ENCODE peak calls at places on chromosomes 6 and 20, in five cellular contexts. K, T, G, Y and S are unnamed samples.

GRCh38 chr6:125097186-125097585 is 56.4 kb upstream of the TPD52L1 start:
- DNase-seq in Y (no peak), K (no peak), T (no peak), G (no peak), S (no peak)

GRCh38 chr6:2716926-2717700 is 33.6 kb downstream of the MYLK4 start:
- DNase-seq in Y (no peak), K (no peak), G (no peak), T (no peak), S (no peak)

GRCh38 chr6:132391391-132392291 is 9.6 kb downstream of the MOXD1 start:
- DNase-seq in T (peak), Y (peak), K (no peak), G (no peak), S (peak)

GRCh38 chr20:41306061-41306727 is 11.3 kb downstream of the ZHX3 start:
- DNase-seq in Y (no peak), T (no peak), G (no peak), K (no peak), S (no peak)

GRCh38 chr20:48131581-48131980 is 346.3 kb upstream of the SULF2 start:
- DNase-seq in Y (no peak), T (no peak), G (no peak), K (no peak), S (no peak)

GRCh38 chr6:20876016-20876415 is 341.8 kb downstream of the CDKAL1 start:
- DNase-seq in K (no peak), Y (peak), T (no peak), G (no peak), S (no peak)

GRCh38 chr20:15674253-15675145 is 898.7 kb downstream of the KIF16B start:
- DNase-seq in Y (no peak), T (no peak), G (no peak), K (no peak), S (no peak)

GRCh38 chr6:124986146-124986545 is 23.9 kb downstream of the RNF217 start:
- DNase-seq in G (no peak), Y (no peak), K (no peak), T (no peak), S (no peak)

GRCh38 chr20:10466325-10466724 is 31.2 kb downstream of the SLX4IP start:
- DNase-seq in K (no peak), G (no peak), T (no peak), Y (peak), S (no peak)

GRCh38 chr6:122028933-122029332 is 370.5 kb upstream of the HSF2 start:
- DNase-seq in Y (no peak), T (no peak), G (no peak), K (no peak), S (no peak)

GRCh38 chr6:148304976-148305375 is 37.7 kb upstream of the SASH1 start:
- DNase-seq in T (no peak), Y (peak), G (no peak), K (no peak), S (no peak)

GRCh38 chr6:39051399-39052122 is 3.0 kb downstream of the GLP1R start:
- DNase-seq in K (no peak), G (no peak), Y (no peak), T (no peak), S (no peak)

GRCh38 chr20:63567382-63568169 is 6.5 kb downstream of the HELZ2 start:
- DNase-seq in T (no peak), G (peak), K (peak), Y (no peak), S (peak)

GRCh38 chr6:5645275-5645674 is 361.4 kb downstream of the NRN1 start:
- DNase-seq in G (no peak), Y (no peak), K (no peak), T (no peak), S (no peak)

GRCh38 chr20:59157961-59158541 is 5.6 kb upstream of the ZNF831 start:
- DNase-seq in T (no peak), Y (no peak), K (no peak), G (no peak), S (no peak)

GRCh38 chr6:158642097-158642601 is 2.4 kb downstream of the DYNLT1 start:
- DNase-seq in T (no peak), Y (peak), K (peak), G (peak), S (peak)

GRCh38 chr20:8094415-8094818 is 37.6 kb upstream of the PLCB1 start:
- DNase-seq in Y (peak), G (no peak), T (peak), K (peak), S (no peak)

GRCh38 chr6:169188051-169188863 is 65.4 kb downstream of the THBS2 start:
- DNase-seq in Y (peak), G (no peak), K (no peak), T (no peak), S (no peak)

GRCh38 chr6:159700970-159701369 is 7.9 kb upstream of the SOD2 start:
- DNase-seq in K (no peak), G (no peak), Y (peak), T (no peak), S (no peak)

GRCh38 chr6:3287308-3287707 is 28.6 kb downstream of the PSMG4 start:
- DNase-seq in T (no peak), Y (no peak), G (no peak), K (no peak), S (no peak)

GRCh38 chr6:81859884-81860283 is 107.4 kb upstream of the TENT5A start:
- DNase-seq in Y (no peak), G (no peak), K (no peak), T (peak), S (no peak)

GRCh38 chr6:5086294-5086890 is 1.3 kb downstream of the PPP1R3G start:
- DNase-seq in T (no peak), K (no peak), Y (no peak), G (no peak), S (no peak)

GRCh38 chr6:170039156-170040114 is 251.4 kb downstream of the DLL1 start:
- DNase-seq in G (no peak), K (no peak), T (no peak), Y (no peak), S (peak)

GRCh38 chr6:20464847-20465246 is 63.2 kb downstream of the E2F3 start:
- DNase-seq in T (no peak), G (no peak), Y (no peak), K (no peak), S (no peak)

GRCh38 chr6:158005626-158006180 is 24.0 kb downstream of the SYNJ2 start:
- DNase-seq in K (no peak), G (no peak), Y (no peak), T (peak), S (no peak)

GRCh38 chr6:5671162-5671561 is 335.6 kb downstream of the NRN1 start:
- DNase-seq in G (no peak), T (no peak), K (no peak), Y (peak), S (no peak)

GRCh38 chr6:47721189-47721588 is 22.8 kb downstream of the ADGRF4 start:
- DNase-seq in Y (no peak), K (no peak), T (no peak), G (no peak), S (no peak)

GRCh38 chr6:6820688-6821238 is 232.2 kb downstream of the LY86 start:
- DNase-seq in K (no peak), Y (no peak), T (no peak), G (no peak), S (no peak)

GRCh38 chr20:36128463-36129176 is 25.9 kb upstream of the EPB41L1 start:
- DNase-seq in G (no peak), T (no peak), Y (peak), K (no peak), S (no peak)

GRCh38 chr20:36342316-36342715 is 36.2 kb downstream of the DLGAP4 start:
- DNase-seq in K (no peak), G (no peak), Y (no peak), T (no peak), S (no peak)

GRCh38 chr20:58746551-58747399 is 54.2 kb downstream of the NPEPL1 start:
- DNase-seq in K (no peak), G (no peak), Y (no peak), T (no peak), S (no peak)

GRCh38 chr6:163718537-163718936 is 304.0 kb downstream of the QKI start:
- DNase-seq in T (no peak), G (no peak), Y (no peak), K (no peak), S (no peak)

GRCh38 chr6:154448448-154449096 is 61.9 kb downstream of the CNKSR3 start:
- DNase-seq in Y (peak), T (no peak), G (no peak), K (no peak), S (no peak)

GRCh38 chr6:37308084-37308817 is 45.5 kb upstream of the RNF8 start:
- DNase-seq in K (no peak), T (no peak), G (no peak), Y (peak), S (peak)

GRCh38 chr6:31558631-31559500 is 11.5 kb downstream of the NFKBIL1 start:
- DNase-seq in Y (no peak), G (peak), K (peak), T (peak), S (peak)

GRCh38 chr6:133394630-133395029 is 153.5 kb downstream of the EYA4 start:
- DNase-seq in T (no peak), G (no peak), K (no peak), Y (no peak), S (no peak)
- H3K27ac ChIP-seq in T (peak), G (no peak), K (peak), Y (no peak), S (no peak)

GRCh38 chr6:17601389-17601703 is 1.2 kb downstream of the FAM8A1 start:
- DNase-seq in K (no peak), Y (peak), T (no peak), G (no peak), S (no peak)

GRCh38 chr6:17599885-17600526 is at the start of gene FAM8A1:
- DNase-seq in Y (peak), K (peak), G (peak), T (peak), S (peak)

GRCh38 chr6:17606606-17607005 is 6.5 kb downstream of the FAM8A1 start:
- DNase-seq in K (no peak), T (no peak), Y (no peak), G (no peak), S (no peak)

GRCh38 chr6:17600527-17601388 is 656 bp downstream of the FAM8A1 start:
- DNase-seq in K (peak), T (peak), Y (peak), G (peak), S (peak)

DNA sequence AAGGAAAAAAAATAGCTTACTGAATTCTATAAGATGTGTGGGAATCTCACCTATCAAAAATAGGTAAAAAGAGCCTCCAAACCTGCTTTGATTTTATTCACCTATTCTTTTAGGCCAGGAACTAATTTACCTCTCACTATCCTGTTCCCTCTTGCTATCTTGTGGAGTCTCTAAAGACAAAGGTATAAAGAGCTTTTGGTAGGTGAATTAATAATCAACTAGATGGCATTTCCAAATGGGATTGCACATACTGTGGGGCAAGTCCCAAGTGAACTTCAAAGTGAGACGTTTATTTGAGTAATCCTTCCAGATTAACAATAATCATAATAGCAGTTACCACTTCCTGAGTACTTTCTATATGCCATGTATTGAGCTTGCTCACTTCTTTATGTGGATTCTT is 2.8 kb downstream of the FAM8A1 start:
- DNase-seq in K (no peak), Y (no peak), T (no peak), G (no peak), S (no peak)
- H3K27ac ChIP-seq in K (peak), Y (no peak), T (no peak), G (no peak), S (no peak)

DNA sequence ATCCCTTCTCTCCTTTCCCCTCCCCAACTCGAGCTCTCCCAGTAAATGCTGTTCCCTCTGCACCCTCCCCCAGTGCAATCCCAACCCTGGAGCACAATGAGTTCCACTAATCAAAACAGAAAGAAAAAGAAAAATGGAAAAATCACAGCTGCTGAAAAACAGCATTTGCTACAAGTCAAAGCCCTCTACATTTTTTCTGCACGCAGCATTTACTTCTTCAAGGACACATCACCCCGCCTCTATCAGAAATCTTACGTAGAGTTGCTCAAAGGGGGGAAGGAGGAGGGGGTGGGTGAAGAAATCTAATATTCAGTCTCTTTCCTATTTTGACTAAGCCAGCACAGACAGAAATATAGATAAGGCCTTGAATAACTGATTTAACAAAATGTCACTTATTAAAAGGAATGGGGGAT is 10.7 kb downstream of the TRERF1 start:
- DNase-seq in Y (peak), T (no peak), G (no peak), K (no peak), S (no peak)
- H3K27ac ChIP-seq in Y (peak), T (peak), G (no peak), K (no peak), S (no peak)

DNA sequence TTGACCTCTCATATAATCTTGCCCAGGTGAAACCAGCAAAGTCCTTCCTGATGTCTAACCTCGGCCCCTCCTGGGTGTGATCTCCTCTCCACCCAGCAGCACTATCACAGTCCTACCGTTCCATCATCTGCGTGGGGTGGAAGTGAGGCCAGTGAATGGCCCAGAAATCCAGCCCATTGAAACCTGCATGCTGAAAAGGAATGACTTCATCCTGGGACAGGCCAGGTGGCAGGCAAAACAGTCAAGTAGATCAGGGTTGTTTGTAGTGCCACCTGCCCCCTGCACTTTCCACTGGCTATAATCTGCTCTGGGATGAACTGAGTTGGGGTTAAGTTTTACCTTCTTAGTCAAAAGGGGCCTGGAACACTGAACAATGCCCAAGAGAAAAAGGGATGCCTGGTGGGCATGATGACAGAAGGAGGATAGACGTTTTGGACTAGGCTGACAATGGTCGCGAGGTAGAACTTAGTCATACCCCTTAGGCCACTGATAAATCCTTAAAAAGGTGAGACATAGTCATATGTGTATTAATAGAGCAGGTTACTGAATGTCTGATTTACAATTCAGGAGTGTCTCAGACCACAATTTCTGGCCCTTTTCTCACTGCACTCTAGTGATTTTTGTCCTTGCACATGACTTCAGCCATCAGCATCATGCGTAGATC is 8.1 kb upstream of the HSP90AB1 start:
- DNase-seq in K (no peak), G (no peak), Y (no peak), T (no peak), S (no peak)
- H3K27ac ChIP-seq in K (peak), G (no peak), Y (no peak), T (peak), S (no peak)

GRCh38 chr20:23150304-23151007 is 64.3 kb upstream of the CD93 start:
- DNase-seq in K (no peak), G (peak), T (no peak), Y (no peak), S (no peak)
- H3K27ac ChIP-seq in K (peak), G (no peak), T (peak), Y (no peak), S (no peak)